ENCODE peak calls at places on chromosomes 5 and 9, in six cellular contexts. L, V, Z, A, S and R are unnamed samples.

GRCh38 chr9:19431361-19432171 is 22.8 kb downstream of the ACER2 start:
- DNase-seq in L (peak), V (no peak), Z (no peak), A (no peak), S (no peak), R (no peak)

GRCh38 chr9:77442436-77442835 is 205.7 kb downstream of the GNA14 start:
- DNase-seq in L (no peak), V (no peak), Z (no peak), A (no peak), S (no peak), R (no peak)

GRCh38 chr9:80504525-80505235 is 932.9 kb downstream of the TLE4 start:
- DNase-seq in L (no peak), V (no peak), Z (no peak), A (no peak), S (no peak), R (no peak)

GRCh38 chr5:97098864-97099454 is 43.5 kb downstream of the LIX1 start:
- DNase-seq in L (no peak), V (no peak), Z (peak), A (no peak), S (no peak), R (no peak)

GRCh38 chr5:115333164-115333563 is 36.7 kb upstream of the CCDC112 start:
- DNase-seq in L (no peak), V (no peak), Z (no peak), A (no peak), S (no peak), R (no peak)

GRCh38 chr5:61048534-61048933 is 103.5 kb downstream of the NDUFAF2 start:
- DNase-seq in L (no peak), V (no peak), Z (no peak), A (peak), S (no peak), R (no peak)

GRCh38 chr9:85522459-85523092 is 219.2 kb downstream of the AGTPBP1 start:
- DNase-seq in L (peak), V (peak), Z (peak), A (peak), S (no peak), R (no peak)

GRCh38 chr9:94881946-94882345 is 155.4 kb downstream of the AOPEP start:
- DNase-seq in L (no peak), V (no peak), Z (no peak), A (no peak), S (no peak), R (no peak)

GRCh38 chr9:110104201-110104845 is 103.6 kb downstream of the C9orf152 start:
- DNase-seq in L (no peak), V (no peak), Z (no peak), A (no peak), S (no peak), R (no peak)

GRCh38 chr9:94586316-94586715 is 7.3 kb downstream of the FBP2 start:
- DNase-seq in L (no peak), V (no peak), Z (no peak), A (no peak), S (no peak), R (no peak)

GRCh38 chr5:154194348-154195329 is 4.1 kb downstream of the GALNT10 start:
- DNase-seq in L (no peak), V (no peak), Z (no peak), A (peak), S (no peak), R (no peak)

GRCh38 chr9:92392690-92393089 is 11.7 kb downstream of the OGN start:
- DNase-seq in L (no peak), V (no peak), Z (no peak), A (no peak), S (no peak), R (no peak)

GRCh38 chr5:60285910-60286309 is 392.4 kb upstream of the PDE4D start:
- DNase-seq in L (no peak), V (no peak), Z (no peak), A (no peak), S (no peak), R (no peak)

GRCh38 chr5:171445910-171446516 is 26.6 kb downstream of the FGF18 start:
- DNase-seq in L (peak), V (no peak), Z (no peak), A (no peak), S (no peak), R (no peak)

GRCh38 chr5:147349241-147349640 is 114.4 kb downstream of the STK32A start:
- DNase-seq in L (no peak), V (no peak), Z (no peak), A (no peak), S (no peak), R (no peak)

GRCh38 chr5:132788508-132788907 is 11.5 kb upstream of the SEPTIN8 start:
- DNase-seq in L (no peak), V (no peak), Z (no peak), A (no peak), S (no peak), R (no peak)

GRCh38 chr9:85994191-85994590 is 53.2 kb downstream of the NAA35 start:
- DNase-seq in L (no peak), V (no peak), Z (no peak), A (no peak), S (no peak), R (no peak)

GRCh38 chr9:81855538-81855937 is 72.7 kb upstream of the SPATA31D4 start:
- DNase-seq in L (no peak), V (no peak), Z (no peak), A (no peak), S (no peak), R (no peak)

GRCh38 chr5:169512385-169512784 is 71.2 kb upstream of the SPDL1 start:
- DNase-seq in L (no peak), V (no peak), Z (no peak), A (no peak), S (no peak), R (no peak)

GRCh38 chr5:169507051-169507450 is 76.5 kb upstream of the SPDL1 start:
- DNase-seq in L (no peak), V (no peak), Z (no peak), A (no peak), S (no peak), R (no peak)

DNA sequence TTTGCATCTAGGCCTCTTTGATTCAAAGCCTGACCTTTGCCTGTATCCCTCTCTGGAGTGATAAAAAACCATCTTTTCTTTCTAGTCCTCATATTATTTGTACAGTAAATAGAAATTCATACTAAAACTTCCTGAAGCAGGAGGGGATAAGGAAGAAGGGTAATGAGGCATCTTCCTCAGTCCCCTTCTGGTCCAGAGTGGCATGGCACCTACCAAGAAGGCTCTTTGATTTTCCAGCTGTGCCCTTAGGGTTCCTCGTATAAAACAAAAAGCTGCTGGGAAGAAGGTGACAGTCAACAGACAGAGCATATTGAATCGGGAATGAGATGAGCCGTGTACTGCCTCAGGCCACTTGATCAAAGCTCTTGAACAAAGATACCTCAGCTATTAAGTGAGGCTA is 71.9 kb upstream of the SPDL1 start:
- DNase-seq in L (no peak), V (no peak), Z (no peak), A (no peak), S (no peak), R (no peak)
- TF ChIP-seq CTCF in L (no peak), V (no peak), Z (no peak), A (no peak), S (no peak), R (no peak)

GRCh38 chr9:121073038-121073437 is 1.7 kb upstream of the CNTRL start:
- DNase-seq in L (peak), V (no peak), Z (no peak), A (peak), S (no peak), R (no peak)

GRCh38 chr9:121071356-121071755 is 3.4 kb upstream of the CNTRL start:
- DNase-seq in L (no peak), V (no peak), Z (no peak), A (no peak), S (no peak), R (no peak)

GRCh38 chr9:121074370-121075250 is at the start of gene CNTRL:
- DNase-seq in L (peak), V (peak), Z (peak), A (peak), S (peak), R (peak)

GRCh38 chr9:121075251-121076036 is 689 bp downstream of the CNTRL start:
- DNase-seq in L (no peak), V (no peak), Z (peak), A (no peak), S (no peak), R (no peak)
- TF ChIP-seq CTCF in L (no peak), V (no peak), Z (no peak), A (no peak), S (peak), R (no peak)

GRCh38 chr5:173454764-173455598 is 126.8 kb upstream of the STC2 start:
- DNase-seq in L (peak), V (no peak), Z (no peak), A (peak), S (no peak), R (no peak)

GRCh38 chr5:173452506-173452905 is 124.3 kb upstream of the STC2 start:
- DNase-seq in L (no peak), V (no peak), Z (no peak), A (no peak), S (no peak), R (no peak)

GRCh38 chr5:173453167-173453566 is 125.0 kb upstream of the STC2 start:
- DNase-seq in L (no peak), V (no peak), Z (no peak), A (no peak), S (no peak), R (no peak)

GRCh38 chr5:173455599-173455957 is 127.4 kb upstream of the STC2 start:
- DNase-seq in L (no peak), V (no peak), Z (no peak), A (no peak), S (no peak), R (no peak)

DNA sequence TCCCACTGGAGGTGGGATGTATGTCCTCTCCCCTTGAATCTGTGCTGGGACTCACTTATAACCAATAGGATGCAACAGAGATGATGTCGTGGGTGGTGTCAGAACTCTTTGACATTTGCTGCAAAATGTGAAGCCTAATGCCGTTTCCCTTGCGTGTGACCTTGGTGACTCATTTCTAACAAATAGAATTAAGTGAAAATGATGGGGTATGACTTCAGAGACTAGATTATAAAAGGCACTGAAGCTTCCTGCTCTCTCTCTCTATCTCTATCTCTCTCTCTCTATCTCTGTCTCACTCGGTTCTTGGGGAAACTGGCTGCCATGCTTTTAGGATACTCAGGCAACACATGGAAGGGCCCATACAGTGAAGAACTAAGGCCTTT is 126.2 kb upstream of the STC2 start:
- DNase-seq in L (no peak), V (no peak), Z (no peak), A (peak), S (no peak), R (no peak)
- TF ChIP-seq CTCF in L (no peak), V (no peak), Z (no peak), A (no peak), S (no peak), R (no peak)

DNA sequence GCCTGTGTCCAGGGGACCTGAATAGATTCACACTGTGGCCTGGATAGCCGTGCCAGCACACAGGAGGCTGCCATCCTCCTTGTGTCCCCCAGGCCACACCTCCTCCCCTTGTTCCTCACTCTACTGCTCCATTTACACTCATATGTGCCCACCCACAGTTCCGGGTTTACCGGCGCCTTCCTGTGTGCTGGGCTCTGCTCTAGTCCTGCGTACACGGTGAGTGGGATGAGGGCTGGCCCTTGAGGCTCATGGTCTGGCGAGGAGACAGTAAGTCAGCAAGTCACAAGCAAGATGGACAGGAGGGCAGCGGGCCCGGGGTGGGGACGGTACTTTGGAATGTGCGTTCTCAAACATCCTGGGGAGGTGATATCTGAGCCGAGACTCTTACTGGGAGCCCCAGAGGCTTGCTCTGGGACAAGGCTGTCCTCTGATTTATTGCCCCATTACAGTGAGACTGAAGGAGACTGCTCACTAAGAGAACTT is 32.4 kb upstream of the NXNL2 start:
- DNase-seq in L (no peak), V (no peak), Z (no peak), A (no peak), S (no peak), R (no peak)
- TF ChIP-seq CTCF in L (no peak), V (no peak), Z (no peak), A (no peak), S (no peak), R (no peak)

GRCh38 chr5:39870137-39870536 is 445.4 kb upstream of the DAB2 start:
- DNase-seq in L (no peak), V (no peak), Z (no peak), A (no peak), S (no peak), R (no peak)

GRCh38 chr5:39867923-39868322 is 443.1 kb upstream of the DAB2 start:
- DNase-seq in L (no peak), V (no peak), Z (no peak), A (peak), S (no peak), R (no peak)

GRCh38 chr5:39863926-39864572 is 439.3 kb upstream of the DAB2 start:
- DNase-seq in L (no peak), V (no peak), Z (no peak), A (no peak), S (no peak), R (no peak)

GRCh38 chr5:39869396-39869795 is 444.6 kb upstream of the DAB2 start:
- DNase-seq in L (no peak), V (no peak), Z (no peak), A (no peak), S (no peak), R (no peak)
- TF ChIP-seq CTCF in L (no peak), V (no peak), Z (no peak), A (no peak), S (no peak), R (no peak)

GRCh38 chr5:145936401-145937131 is at the start of gene SH3RF2:
- DNase-seq in L (peak), V (peak), Z (peak), A (peak), S (peak), R (no peak)
- TF ChIP-seq CTCF in L (no peak), V (no peak), Z (no peak), A (no peak), S (no peak), R (no peak)